ENCODE peak calls at places on chromosomes 6 and 20, in ten cellular contexts. U, Q, L, K, S, G, N, W, T and H are unnamed samples.
A peak's percentile ranks its signal among the peaks of the same experiment; 100 is the strongest.

GRCh38 chr6:88473622-88474021 is 307.5 kb upstream of the CNR1 start:
- DNase-seq in L (no peak), G (no peak), K (no peak), U (no peak), Q (no peak), T (no peak), N (no peak), S (no peak), W (no peak), H (no peak)

GRCh38 chr6:158161566-158162254 is 6.4 kb downstream of the SERAC1 start:
- DNase-seq in K (no peak), Q (no peak), S (no peak), W (no peak), L (no peak), G (no peak), U (no peak), T (no peak), N (no peak), H (no peak)

GRCh38 chr6:89022747-89023289 is 57.7 kb upstream of the PNRC1 start:
- DNase-seq in L (peak; percentile 47), S (no peak), K (peak; percentile 92), N (no peak), G (no peak), T (no peak), Q (no peak), U (no peak), W (no peak), H (no peak)

GRCh38 chr6:94177429-94177828 is 758.1 kb upstream of the EPHA7 start:
- DNase-seq in T (no peak), S (no peak), G (no peak), Q (no peak), N (peak; percentile 5), L (no peak), W (no peak), U (no peak), K (no peak), H (no peak)

GRCh38 chr20:63686492-63687321 is 9.7 kb upstream of the TNFRSF6B start:
- DNase-seq in W (no peak), Q (peak; percentile 16), G (no peak), K (peak; percentile 92), U (no peak), N (no peak), S (peak; percentile 89), L (peak; percentile 90), T (peak; percentile 91), H (peak; percentile 97)

GRCh38 chr20:22452442-22453011 is 131.8 kb downstream of the FOXA2 start:
- DNase-seq in S (no peak), W (no peak), K (no peak), G (no peak), Q (no peak), U (no peak), N (no peak), L (no peak), T (no peak), H (no peak)

GRCh38 chr6:141123084-141123483 is 1009.6 kb upstream of the GJE1 start:
- DNase-seq in Q (no peak), G (no peak), K (no peak), T (no peak), W (peak; percentile 10), S (no peak), U (no peak), N (no peak), L (no peak), H (no peak)

GRCh38 chr6:5752282-5752681 is 254.4 kb downstream of the NRN1 start:
- DNase-seq in N (no peak), Q (peak; percentile 70), T (no peak), L (peak; percentile 75), K (peak; percentile 39), S (no peak), U (no peak), G (no peak), W (no peak), H (no peak)

GRCh38 chr6:11710968-11711643 is 67.5 kb downstream of the ADTRP start:
- DNase-seq in L (no peak), U (no peak), Q (no peak), G (no peak), N (no peak), W (no peak), T (no peak), K (no peak), S (no peak), H (no peak)

GRCh38 chr6:160102956-160103824 is 18.4 kb upstream of the SLC22A1 start:
- DNase-seq in S (no peak), Q (no peak), L (peak; percentile 48), T (no peak), U (peak; percentile 26), W (peak; percentile 66), K (peak; percentile 35), N (no peak), G (no peak), H (no peak)

GRCh38 chr6:17281100-17281496 is at the start of gene RBM24:
- DNase-seq in K (peak; percentile 49), U (no peak), W (no peak), G (no peak), Q (peak; percentile 41), T (peak; percentile 76), L (peak; percentile 85), N (peak; percentile 24), S (peak; percentile 52), H (peak; percentile 84)

GRCh38 chr20:20552076-20552475 is 160.4 kb downstream of the RALGAPA2 start:
- DNase-seq in N (no peak), S (no peak), K (no peak), U (peak; percentile 96), G (no peak), T (no peak), W (no peak), Q (no peak), L (no peak), H (no peak)

GRCh38 chr6:106444777-106445507 is 84.4 kb downstream of the CRYBG1 start:
- DNase-seq in T (no peak), Q (peak; percentile 81), K (peak; percentile 80), S (peak; percentile 22), L (peak; percentile 70), G (no peak), U (peak; percentile 77), N (peak; percentile 56), W (peak; percentile 85), H (no peak)

GRCh38 chr20:51398552-51398951 is 144.0 kb downstream of the NFATC2 start:
- DNase-seq in T (no peak), L (no peak), U (no peak), N (no peak), G (no peak), S (no peak), Q (no peak), W (no peak), K (no peak), H (no peak)